ENCODE peak calls at places on chromosomes 16 and 17, in seven cellular contexts. One of them, this sample, is unnamed. For H3K36me3 and H3K27me3, the result is how much of the 10 kb centered on the place peaks cover.

GRCh38 chr17:30819941-30820705 is 4.4 kb downstream of the CRLF3 start:
- DNase-seq in right lobe of liver: no peak
- DNase-seq in fibroblast of lung: no peak
- DNase-seq in SJSA1: no peak
- DNase-seq in ascending aorta: no peak
- DNase-seq in stomach: no peak
- DNase-seq in brain microvascular endothelial cell: no peak
- DNase-seq in this sample: no peak

GRCh38 chr16:86670835-86671234 is 92.5 kb downstream of the FOXL1 start:
- DNase-seq in right lobe of liver: no peak
- DNase-seq in fibroblast of lung: no peak
- DNase-seq in SJSA1: no peak
- DNase-seq in ascending aorta: peak
- DNase-seq in stomach: no peak
- DNase-seq in brain microvascular endothelial cell: no peak
- DNase-seq in this sample: no peak

GRCh38 chr17:6599364-6599763 is 41.1 kb downstream of the KIAA0753 start:
- DNase-seq in right lobe of liver: no peak
- DNase-seq in fibroblast of lung: no peak
- DNase-seq in SJSA1: no peak
- DNase-seq in ascending aorta: no peak
- DNase-seq in stomach: no peak
- DNase-seq in brain microvascular endothelial cell: no peak
- DNase-seq in this sample: no peak

GRCh38 chr16:53913082-53913870 is 209.3 kb downstream of the FTO start:
- DNase-seq in right lobe of liver: no peak
- DNase-seq in fibroblast of lung: peak
- DNase-seq in SJSA1: peak
- DNase-seq in ascending aorta: peak
- DNase-seq in stomach: no peak
- DNase-seq in brain microvascular endothelial cell: peak
- DNase-seq in this sample: no peak

GRCh38 chr17:31477417-31478055 is 86.1 kb downstream of the RAB11FIP4 start:
- DNase-seq in right lobe of liver: no peak
- DNase-seq in fibroblast of lung: no peak
- DNase-seq in SJSA1: no peak
- DNase-seq in ascending aorta: no peak
- DNase-seq in stomach: no peak
- DNase-seq in brain microvascular endothelial cell: no peak
- DNase-seq in this sample: no peak

GRCh38 chr17:7858487-7858832 is 657 bp downstream of the CYB5D1 start:
- DNase-seq in right lobe of liver: peak
- DNase-seq in fibroblast of lung: peak
- DNase-seq in SJSA1: no peak
- DNase-seq in ascending aorta: no peak
- DNase-seq in stomach: no peak
- DNase-seq in brain microvascular endothelial cell: peak
- DNase-seq in this sample: no peak

GRCh38 chr17:48335858-48336500 is 94.0 kb downstream of the SKAP1 start:
- DNase-seq in right lobe of liver: no peak
- DNase-seq in fibroblast of lung: peak
- DNase-seq in SJSA1: no peak
- DNase-seq in ascending aorta: no peak
- DNase-seq in stomach: no peak
- DNase-seq in brain microvascular endothelial cell: no peak
- DNase-seq in this sample: no peak

GRCh38 chr16:81650982-81651562 is 128.0 kb upstream of the PLCG2 start:
- DNase-seq in right lobe of liver: no peak
- DNase-seq in fibroblast of lung: peak
- DNase-seq in SJSA1: no peak
- DNase-seq in ascending aorta: no peak
- DNase-seq in stomach: peak
- DNase-seq in brain microvascular endothelial cell: peak
- DNase-seq in this sample: no peak

GRCh38 chr16:47311738-47312505 is 148.9 kb downstream of the ITFG1 start:
- DNase-seq in right lobe of liver: no peak
- DNase-seq in fibroblast of lung: peak
- DNase-seq in SJSA1: no peak
- DNase-seq in ascending aorta: no peak
- DNase-seq in stomach: no peak
- DNase-seq in brain microvascular endothelial cell: no peak
- DNase-seq in this sample: peak

GRCh38 chr16:77133706-77134105 is 57.3 kb upstream of the MON1B start:
- DNase-seq in right lobe of liver: no peak
- DNase-seq in fibroblast of lung: no peak
- DNase-seq in SJSA1: no peak
- DNase-seq in ascending aorta: no peak
- DNase-seq in stomach: no peak
- DNase-seq in brain microvascular endothelial cell: no peak
- DNase-seq in this sample: no peak

GRCh38 chr16:9039208-9039607 is 52.2 kb upstream of the HAPSTR1 start:
- DNase-seq in right lobe of liver: no peak
- DNase-seq in fibroblast of lung: peak
- DNase-seq in SJSA1: no peak
- DNase-seq in ascending aorta: no peak
- DNase-seq in stomach: no peak
- DNase-seq in brain microvascular endothelial cell: peak
- DNase-seq in this sample: no peak

GRCh38 chr17:65057520-65058075 is 1.1 kb upstream of the GNA13 start:
- DNase-seq in right lobe of liver: peak
- DNase-seq in fibroblast of lung: no peak
- DNase-seq in SJSA1: peak
- DNase-seq in ascending aorta: peak
- DNase-seq in stomach: peak
- DNase-seq in brain microvascular endothelial cell: no peak
- DNase-seq in this sample: peak

GRCh38 chr17:75067856-75068255 is 19.9 kb upstream of the SLC16A5 start:
- DNase-seq in right lobe of liver: no peak
- DNase-seq in fibroblast of lung: no peak
- DNase-seq in SJSA1: no peak
- DNase-seq in ascending aorta: no peak
- DNase-seq in stomach: no peak
- DNase-seq in brain microvascular endothelial cell: no peak
- DNase-seq in this sample: no peak

GRCh38 chr16:68265078-68265925 is 976 bp downstream of the SLC7A6 start:
- DNase-seq in right lobe of liver: no peak
- DNase-seq in fibroblast of lung: peak
- DNase-seq in SJSA1: peak
- DNase-seq in ascending aorta: peak
- DNase-seq in stomach: peak
- DNase-seq in brain microvascular endothelial cell: peak
- DNase-seq in this sample: peak

GRCh38 chr17:41010421-41010820 is 1.5 kb upstream of the KRTAP3-1 start:
- DNase-seq in right lobe of liver: no peak
- DNase-seq in fibroblast of lung: no peak
- DNase-seq in SJSA1: no peak
- DNase-seq in ascending aorta: no peak
- DNase-seq in stomach: no peak
- DNase-seq in brain microvascular endothelial cell: no peak
- DNase-seq in this sample: no peak

GRCh38 chr17:1808649-1809048 is 21.1 kb downstream of the SMYD4 start:
- DNase-seq in right lobe of liver: no peak
- DNase-seq in fibroblast of lung: no peak
- DNase-seq in SJSA1: no peak
- DNase-seq in ascending aorta: no peak
- DNase-seq in stomach: no peak
- DNase-seq in brain microvascular endothelial cell: no peak
- DNase-seq in this sample: no peak

GRCh38 chr17:50950002-50950877 is 84.1 kb upstream of the TOB1 start:
- DNase-seq in right lobe of liver: peak
- DNase-seq in fibroblast of lung: peak
- DNase-seq in SJSA1: peak
- DNase-seq in ascending aorta: peak
- DNase-seq in stomach: peak
- DNase-seq in brain microvascular endothelial cell: peak
- DNase-seq in this sample: no peak

GRCh38 chr17:6124856-6125255 is 54.7 kb downstream of the WSCD1 start:
- DNase-seq in right lobe of liver: no peak
- DNase-seq in fibroblast of lung: no peak
- DNase-seq in SJSA1: no peak
- DNase-seq in ascending aorta: no peak
- DNase-seq in stomach: no peak
- DNase-seq in brain microvascular endothelial cell: no peak
- DNase-seq in this sample: no peak

GRCh38 chr17:5282639-5283217 is 644 bp downstream of the RABEP1 start:
- DNase-seq in right lobe of liver: peak
- DNase-seq in fibroblast of lung: peak
- DNase-seq in SJSA1: no peak
- DNase-seq in ascending aorta: peak
- DNase-seq in stomach: no peak
- DNase-seq in brain microvascular endothelial cell: no peak
- DNase-seq in this sample: no peak

DNA sequence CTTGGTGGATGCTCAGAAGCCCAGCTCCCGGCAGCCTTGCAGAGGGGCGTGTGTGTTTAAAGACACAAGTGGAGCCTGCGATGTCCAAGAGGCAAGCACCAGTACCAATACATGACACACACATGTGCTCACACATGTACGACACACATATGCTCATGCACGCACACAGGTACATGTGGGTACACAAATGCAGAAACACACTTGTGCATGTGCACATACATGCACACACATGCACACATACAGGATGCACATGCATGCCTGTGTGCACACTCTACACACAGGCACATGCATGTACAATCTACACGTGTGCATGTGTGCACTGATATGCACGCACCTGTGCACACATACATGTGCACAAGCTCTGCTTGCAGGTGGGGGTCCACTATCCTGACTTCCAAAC is 10.8 kb downstream of the RBFOX3 start:
- DNase-seq in right lobe of liver: no peak
- DNase-seq in fibroblast of lung: no peak
- DNase-seq in SJSA1: no peak
- DNase-seq in ascending aorta: no peak
- DNase-seq in stomach: no peak
- DNase-seq in brain microvascular endothelial cell: no peak
- DNase-seq in this sample: no peak
- H3K4me3 ChIP-seq in right lobe of liver: no peak
- H3K4me3 ChIP-seq in fibroblast of lung: no peak
- H3K4me3 ChIP-seq in SJSA1: no peak
- H3K4me3 ChIP-seq in ascending aorta: no peak
- H3K4me3 ChIP-seq in stomach: no peak
- H3K4me3 ChIP-seq in brain microvascular endothelial cell: no peak
- H3K4me3 ChIP-seq in this sample: no peak

GRCh38 chr16:4414187-4414909 is 2.0 kb downstream of the CORO7 start:
- DNase-seq in right lobe of liver: no peak
- DNase-seq in fibroblast of lung: no peak
- DNase-seq in SJSA1: no peak
- DNase-seq in ascending aorta: no peak
- DNase-seq in stomach: peak
- DNase-seq in brain microvascular endothelial cell: no peak
- DNase-seq in this sample: no peak

GRCh38 chr16:4416200-4417032 is at the start of gene CORO7:
- DNase-seq in right lobe of liver: peak
- DNase-seq in fibroblast of lung: peak
- DNase-seq in SJSA1: peak
- DNase-seq in ascending aorta: peak
- DNase-seq in stomach: peak
- DNase-seq in brain microvascular endothelial cell: peak
- DNase-seq in this sample: no peak

GRCh38 chr16:4415538-4416199 is 727 bp downstream of the CORO7 start:
- DNase-seq in right lobe of liver: peak
- DNase-seq in fibroblast of lung: peak
- DNase-seq in SJSA1: no peak
- DNase-seq in ascending aorta: no peak
- DNase-seq in stomach: peak
- DNase-seq in brain microvascular endothelial cell: no peak
- DNase-seq in this sample: no peak

GRCh38 chr16:4420703-4421102 is 4.3 kb upstream of the CORO7 start:
- DNase-seq in right lobe of liver: no peak
- DNase-seq in fibroblast of lung: no peak
- DNase-seq in SJSA1: no peak
- DNase-seq in ascending aorta: no peak
- DNase-seq in stomach: no peak
- DNase-seq in brain microvascular endothelial cell: no peak
- DNase-seq in this sample: no peak

DNA sequence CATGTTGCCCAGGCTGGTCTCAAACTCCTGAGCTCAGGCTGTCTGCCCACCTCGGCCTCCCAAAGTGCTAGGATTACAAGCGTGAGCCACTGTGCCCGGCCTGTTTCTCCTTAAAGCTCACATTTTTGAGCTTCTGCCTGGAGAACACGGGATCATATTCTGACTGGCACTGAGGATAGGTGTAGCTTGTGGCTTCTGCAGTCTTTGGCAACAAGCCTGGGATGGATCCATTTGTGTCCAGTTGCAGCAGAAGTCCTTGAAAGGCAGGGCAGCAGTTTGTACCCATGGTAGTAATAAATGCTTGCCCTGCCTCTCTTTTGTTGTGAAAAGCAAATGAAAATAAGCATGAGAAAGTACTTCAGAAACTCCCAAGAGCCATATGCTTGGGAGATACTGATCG is 3.0 kb upstream of the CORO7 start:
- DNase-seq in right lobe of liver: no peak
- DNase-seq in fibroblast of lung: no peak
- DNase-seq in SJSA1: no peak
- DNase-seq in ascending aorta: no peak
- DNase-seq in stomach: no peak
- DNase-seq in brain microvascular endothelial cell: no peak
- DNase-seq in this sample: no peak
- H3K36me3 ChIP-seq in right lobe of liver: under half
- H3K36me3 ChIP-seq in fibroblast of lung: under half
- H3K36me3 ChIP-seq in SJSA1: under half
- H3K36me3 ChIP-seq in ascending aorta: under half
- H3K36me3 ChIP-seq in stomach: under half
- H3K36me3 ChIP-seq in brain microvascular endothelial cell: under half
- H3K36me3 ChIP-seq in this sample: under half

GRCh38 chr16:3168706-3169105 is 19.3 kb upstream of the OR1F1 start:
- DNase-seq in right lobe of liver: no peak
- DNase-seq in fibroblast of lung: no peak
- DNase-seq in SJSA1: no peak
- DNase-seq in ascending aorta: no peak
- DNase-seq in stomach: no peak
- DNase-seq in brain microvascular endothelial cell: no peak
- DNase-seq in this sample: no peak

GRCh38 chr16:3171855-3172593 is 16.0 kb upstream of the OR1F1 start:
- DNase-seq in right lobe of liver: no peak
- DNase-seq in fibroblast of lung: peak
- DNase-seq in SJSA1: no peak
- DNase-seq in ascending aorta: no peak
- DNase-seq in stomach: no peak
- DNase-seq in brain microvascular endothelial cell: peak
- DNase-seq in this sample: no peak

GRCh38 chr16:3171181-3171854 is 16.7 kb upstream of the OR1F1 start:
- DNase-seq in right lobe of liver: no peak
- DNase-seq in fibroblast of lung: no peak
- DNase-seq in SJSA1: no peak
- DNase-seq in ascending aorta: no peak
- DNase-seq in stomach: no peak
- DNase-seq in brain microvascular endothelial cell: no peak
- DNase-seq in this sample: no peak

GRCh38 chr16:3173892-3174617 is 13.9 kb upstream of the OR1F1 start:
- DNase-seq in right lobe of liver: no peak
- DNase-seq in fibroblast of lung: no peak
- DNase-seq in SJSA1: no peak
- DNase-seq in ascending aorta: no peak
- DNase-seq in stomach: no peak
- DNase-seq in brain microvascular endothelial cell: no peak
- DNase-seq in this sample: no peak

GRCh38 chr16:3170440-3171180 is 17.4 kb upstream of the OR1F1 start:
- DNase-seq in right lobe of liver: no peak
- DNase-seq in fibroblast of lung: no peak
- DNase-seq in SJSA1: no peak
- DNase-seq in ascending aorta: no peak
- DNase-seq in stomach: no peak
- DNase-seq in brain microvascular endothelial cell: no peak
- DNase-seq in this sample: no peak
- H3K27me3 ChIP-seq in right lobe of liver: half or more
- H3K27me3 ChIP-seq in fibroblast of lung: under half
- H3K27me3 ChIP-seq in SJSA1: half or more
- H3K27me3 ChIP-seq in ascending aorta: under half
- H3K27me3 ChIP-seq in stomach: half or more
- H3K27me3 ChIP-seq in brain microvascular endothelial cell: under half
- H3K27me3 ChIP-seq in this sample: half or more

GRCh38 chr17:38421224-38421841 is 6.9 kb upstream of the ARHGAP23 start:
- DNase-seq in right lobe of liver: no peak
- DNase-seq in fibroblast of lung: peak
- DNase-seq in SJSA1: no peak
- DNase-seq in ascending aorta: peak
- DNase-seq in stomach: no peak
- DNase-seq in brain microvascular endothelial cell: no peak
- DNase-seq in this sample: no peak
- H3K4me3 ChIP-seq in right lobe of liver: no peak
- H3K4me3 ChIP-seq in fibroblast of lung: no peak
- H3K4me3 ChIP-seq in SJSA1: no peak
- H3K4me3 ChIP-seq in ascending aorta: peak
- H3K4me3 ChIP-seq in stomach: no peak
- H3K4me3 ChIP-seq in brain microvascular endothelial cell: no peak
- H3K4me3 ChIP-seq in this sample: no peak

This sample was measured in kidney epithelial cell.